ENCODE peak calls at places on chromosomes 4 and X, in eight cellular contexts. One of them, this sample, is unnamed.

GRCh38 chr4:53790286-53790685 is 199.0 kb upstream of the LNX1 start:
- DNase-seq in pancreas: no peak
- DNase-seq in NCI-H748 treated with DMSO at 0.1 percent for 48 hours: no peak
- DNase-seq in HepG2: no peak
- DNase-seq in stimulated activated CD4-positive, alpha-beta T cell treated with anti-CD3 and anti-CD28 coated beads, TNF-alpha, amount 100 ng/mL, for 24 hours: no peak
- DNase-seq in anterior cingulate cortex: no peak
- DNase-seq in NCI-H1105 treated with DMSO at 0.1 percent for 48 hours: no peak
- DNase-seq in HCT116: no peak
- DNase-seq in this sample: no peak

GRCh38 chrX:136768469-136769084 is 12.2 kb downstream of the ARHGEF6 start:
- DNase-seq in pancreas: peak
- DNase-seq in NCI-H748 treated with DMSO at 0.1 percent for 48 hours: no peak
- DNase-seq in HepG2: no peak
- DNase-seq in stimulated activated CD4-positive, alpha-beta T cell treated with anti-CD3 and anti-CD28 coated beads, TNF-alpha, amount 100 ng/mL, for 24 hours: no peak
- DNase-seq in anterior cingulate cortex: no peak
- DNase-seq in NCI-H1105 treated with DMSO at 0.1 percent for 48 hours: no peak
- DNase-seq in HCT116: peak
- DNase-seq in this sample: peak

GRCh38 chr4:111433436-111433835 is 711.8 kb upstream of the FAM241A start:
- DNase-seq in pancreas: no peak
- DNase-seq in NCI-H748 treated with DMSO at 0.1 percent for 48 hours: no peak
- DNase-seq in HepG2: no peak
- DNase-seq in stimulated activated CD4-positive, alpha-beta T cell treated with anti-CD3 and anti-CD28 coated beads, TNF-alpha, amount 100 ng/mL, for 24 hours: no peak
- DNase-seq in anterior cingulate cortex: no peak
- DNase-seq in NCI-H1105 treated with DMSO at 0.1 percent for 48 hours: no peak
- DNase-seq in HCT116: no peak
- DNase-seq in this sample: no peak

GRCh38 chr4:128866281-128866680 is 56.8 kb downstream of the JADE1 start:
- DNase-seq in pancreas: no peak
- DNase-seq in NCI-H748 treated with DMSO at 0.1 percent for 48 hours: no peak
- DNase-seq in HepG2: no peak
- DNase-seq in stimulated activated CD4-positive, alpha-beta T cell treated with anti-CD3 and anti-CD28 coated beads, TNF-alpha, amount 100 ng/mL, for 24 hours: no peak
- DNase-seq in anterior cingulate cortex: no peak
- DNase-seq in NCI-H1105 treated with DMSO at 0.1 percent for 48 hours: no peak
- DNase-seq in HCT116: no peak
- DNase-seq in this sample: no peak

GRCh38 chr4:81407726-81408125 is 64.0 kb downstream of the RASGEF1B start:
- DNase-seq in pancreas: no peak
- DNase-seq in NCI-H748 treated with DMSO at 0.1 percent for 48 hours: no peak
- DNase-seq in HepG2: no peak
- DNase-seq in stimulated activated CD4-positive, alpha-beta T cell treated with anti-CD3 and anti-CD28 coated beads, TNF-alpha, amount 100 ng/mL, for 24 hours: no peak
- DNase-seq in anterior cingulate cortex: no peak
- DNase-seq in NCI-H1105 treated with DMSO at 0.1 percent for 48 hours: no peak
- DNase-seq in HCT116: no peak
- DNase-seq in this sample: no peak

GRCh38 chr4:83558693-83559092 is 22.8 kb downstream of the GPAT3 start:
- DNase-seq in pancreas: no peak
- DNase-seq in NCI-H748 treated with DMSO at 0.1 percent for 48 hours: no peak
- DNase-seq in HepG2: no peak
- DNase-seq in stimulated activated CD4-positive, alpha-beta T cell treated with anti-CD3 and anti-CD28 coated beads, TNF-alpha, amount 100 ng/mL, for 24 hours: no peak
- DNase-seq in anterior cingulate cortex: no peak
- DNase-seq in NCI-H1105 treated with DMSO at 0.1 percent for 48 hours: no peak
- DNase-seq in HCT116: no peak
- DNase-seq in this sample: no peak

GRCh38 chr4:101762025-101762424 is 28.5 kb upstream of the BANK1 start:
- DNase-seq in pancreas: no peak
- DNase-seq in NCI-H748 treated with DMSO at 0.1 percent for 48 hours: no peak
- DNase-seq in HepG2: no peak
- DNase-seq in stimulated activated CD4-positive, alpha-beta T cell treated with anti-CD3 and anti-CD28 coated beads, TNF-alpha, amount 100 ng/mL, for 24 hours: no peak
- DNase-seq in anterior cingulate cortex: no peak
- DNase-seq in NCI-H1105 treated with DMSO at 0.1 percent for 48 hours: no peak
- DNase-seq in HCT116: no peak
- DNase-seq in this sample: no peak

GRCh38 chr4:183354213-183354612 is 32.0 kb upstream of the CLDN24 start:
- DNase-seq in pancreas: no peak
- DNase-seq in NCI-H748 treated with DMSO at 0.1 percent for 48 hours: peak
- DNase-seq in HepG2: peak
- DNase-seq in stimulated activated CD4-positive, alpha-beta T cell treated with anti-CD3 and anti-CD28 coated beads, TNF-alpha, amount 100 ng/mL, for 24 hours: no peak
- DNase-seq in anterior cingulate cortex: no peak
- DNase-seq in NCI-H1105 treated with DMSO at 0.1 percent for 48 hours: no peak
- DNase-seq in HCT116: no peak
- DNase-seq in this sample: no peak

GRCh38 chrX:70509078-70509477 is 64.4 kb downstream of the DLG3 start:
- DNase-seq in pancreas: no peak
- DNase-seq in NCI-H748 treated with DMSO at 0.1 percent for 48 hours: no peak
- DNase-seq in HepG2: no peak
- DNase-seq in stimulated activated CD4-positive, alpha-beta T cell treated with anti-CD3 and anti-CD28 coated beads, TNF-alpha, amount 100 ng/mL, for 24 hours: no peak
- DNase-seq in anterior cingulate cortex: no peak
- DNase-seq in NCI-H1105 treated with DMSO at 0.1 percent for 48 hours: no peak
- DNase-seq in HCT116: no peak
- DNase-seq in this sample: no peak

GRCh38 chr4:173696551-173696950 is 166.5 kb upstream of the HAND2 start:
- DNase-seq in pancreas: no peak
- DNase-seq in NCI-H748 treated with DMSO at 0.1 percent for 48 hours: no peak
- DNase-seq in HepG2: no peak
- DNase-seq in stimulated activated CD4-positive, alpha-beta T cell treated with anti-CD3 and anti-CD28 coated beads, TNF-alpha, amount 100 ng/mL, for 24 hours: no peak
- DNase-seq in anterior cingulate cortex: no peak
- DNase-seq in NCI-H1105 treated with DMSO at 0.1 percent for 48 hours: no peak
- DNase-seq in HCT116: no peak
- DNase-seq in this sample: no peak